ENCODE peak calls at places on chromosomes 13 and 19, in ten cellular contexts. N, D, Q, H, U, A, Z, V, Y and L are unnamed samples.

GRCh38 chr19:32876919-32877285 is 7.3 kb upstream of the SLC7A9 start:
- DNase-seq in D (no peak), V (no peak), N (no peak), Y (peak; percentile 82), Q (no peak), U (peak; percentile 35), Z (peak; percentile 39), H (no peak), A (no peak), L (no peak)

GRCh38 chr13:57611956-57612355 is 19.6 kb upstream of the PCDH17 start:
- DNase-seq in N (no peak), U (no peak), Q (no peak), V (no peak), A (no peak), H (no peak), Z (no peak), Y (no peak), D (no peak), L (no peak)

GRCh38 chr13:73366241-73366640 is 307.4 kb downstream of the KLF5 start:
- DNase-seq in V (no peak), Q (no peak), Z (no peak), A (no peak), U (no peak), Y (no peak), D (no peak), N (no peak), H (no peak), L (no peak)

GRCh38 chr13:51523082-51523518 is 61.2 kb upstream of the WDFY2 start:
- DNase-seq in V (no peak), H (no peak), U (peak; percentile 55), N (no peak), Q (no peak), D (no peak), Z (peak; percentile 78), A (peak; percentile 37), Y (no peak), L (no peak)

GRCh38 chr13:65090191-65090590 is 2139.9 kb downstream of the PCDH9 start:
- DNase-seq in Q (no peak), Z (no peak), U (no peak), D (no peak), H (no peak), Y (no peak), V (no peak), N (no peak), A (no peak), L (no peak)

GRCh38 chr19:55088021-55088451 is 12.4 kb downstream of the EPS8L1 start:
- DNase-seq in A (no peak), N (no peak), H (no peak), Q (no peak), V (no peak), D (no peak), Z (no peak), Y (no peak), U (no peak), L (no peak)

GRCh38 chr19:34231439-34231838 is 22.9 kb upstream of the GARRE1 start:
- DNase-seq in U (no peak), V (no peak), Y (no peak), Q (no peak), D (no peak), A (no peak), H (no peak), N (no peak), Z (no peak), L (no peak)

GRCh38 chr19:44401108-44401786 is at the start of gene ZNF285:
- DNase-seq in U (peak; percentile 88), Y (peak; percentile 80), H (peak; percentile 92), Z (peak; percentile 98), A (peak; percentile 86), D (peak; percentile 94), Q (peak; percentile 97), N (peak; percentile 52), V (no peak), L (peak; percentile 91)

GRCh38 chr19:32416749-32417469 is 11.3 kb downstream of the DPY19L3 start:
- DNase-seq in Y (no peak), A (no peak), V (no peak), Z (no peak), H (no peak), N (no peak), Q (no peak), D (no peak), U (no peak), L (no peak)

GRCh38 chr13:42041684-42042035 is 6.8 kb upstream of the DGKH start:
- DNase-seq in U (peak; percentile 52), D (peak; percentile 37), H (peak; percentile 78), Q (peak; percentile 71), Z (peak; percentile 74), N (peak; percentile 2), V (peak; percentile 36), A (peak; percentile 51), Y (no peak), L (no peak)

GRCh38 chr13:79808475-79808874 is 327.5 kb downstream of the NDFIP2 start:
- DNase-seq in Z (no peak), A (no peak), N (no peak), V (no peak), Y (no peak), U (no peak), H (peak; percentile 26), D (no peak), Q (no peak), L (no peak)

GRCh38 chr13:19150712-19151228 is 30.9 kb downstream of the TUBA3C start:
- DNase-seq in U (no peak), V (no peak), Y (no peak), D (no peak), H (no peak), Z (no peak), N (no peak), A (no peak), Q (no peak), L (no peak)

GRCh38 chr19:2394054-2394668 is 33.2 kb downstream of the TIMM13 start:
- DNase-seq in Q (no peak), D (no peak), A (no peak), N (no peak), V (peak; percentile 75), Y (no peak), Z (no peak), U (no peak), H (no peak), L (no peak)

GRCh38 chr19:50264483-50265186 is 61.2 kb downstream of the MYH14 start:
- DNase-seq in Q (peak; percentile 60), Z (no peak), Y (no peak), A (no peak), V (no peak), U (no peak), H (no peak), D (no peak), N (no peak), L (no peak)

GRCh38 chr13:109873351-109874123 is 87.2 kb upstream of the IRS2 start:
- DNase-seq in Z (no peak), N (no peak), U (no peak), A (no peak), Y (no peak), Q (no peak), V (no peak), D (no peak), H (no peak), L (no peak)

GRCh38 chr19:15759962-15760565 is 22.3 kb downstream of the OR10H3 start:
- DNase-seq in A (no peak), Y (no peak), D (no peak), U (no peak), N (no peak), H (no peak), Q (no peak), Z (no peak), V (no peak), L (no peak)
- TF ChIP-seq CTCF in A (no peak), Y (no peak), D (no peak), U (peak; percentile 65), N (no peak), H (no peak), Q (no peak), Z (no peak), V (peak; percentile 50), L (peak; percentile 69)

GRCh38 chr19:38723606-38724379 is 20.5 kb downstream of the CAPN12 start:
- DNase-seq in N (no peak), D (no peak), H (no peak), Y (no peak), Q (no peak), Z (no peak), U (no peak), V (no peak), A (peak; percentile 22), L (no peak)

GRCh38 chr19:38725469-38726283 is 18.6 kb downstream of the CAPN12 start:
- DNase-seq in A (peak; percentile 17), V (no peak), Z (no peak), N (no peak), U (no peak), Y (no peak), Q (no peak), D (no peak), H (no peak), L (no peak)

GRCh38 chr19:38726284-38726673 is 18.0 kb downstream of the CAPN12 start:
- DNase-seq in Q (no peak), D (no peak), H (no peak), Y (no peak), U (no peak), A (no peak), Z (no peak), N (no peak), V (no peak), L (no peak)

GRCh38 chr19:38722947-38723605 is 21.2 kb downstream of the CAPN12 start:
- DNase-seq in H (no peak), D (no peak), V (no peak), U (no peak), Z (no peak), A (no peak), Y (no peak), Q (no peak), N (no peak), L (no peak)

DNA sequence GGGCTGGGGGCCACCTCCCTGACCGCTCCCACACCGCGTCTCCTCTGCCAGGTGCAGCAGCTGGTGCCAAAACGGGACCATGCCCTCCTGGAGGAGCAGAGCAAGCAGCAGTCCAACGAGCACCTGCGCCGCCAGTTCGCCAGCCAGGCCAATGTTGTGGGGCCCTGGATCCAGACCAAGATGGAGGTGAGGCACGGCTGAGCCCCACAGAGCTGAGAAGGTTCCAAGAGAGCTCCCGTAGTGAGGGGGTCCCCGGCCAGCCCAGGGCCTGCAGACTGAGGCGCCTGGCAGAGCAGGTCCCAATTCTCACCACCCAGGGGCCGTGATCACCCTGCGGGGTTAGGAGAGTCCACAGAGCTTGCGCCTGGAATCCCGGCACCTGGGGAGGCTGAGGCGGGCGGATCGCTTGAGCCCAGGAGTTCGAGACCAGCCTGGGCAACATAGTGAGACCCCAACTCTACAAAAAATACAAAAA is 19.9 kb downstream of the CAPN12 start:
- DNase-seq in H (no peak), N (no peak), Z (no peak), U (no peak), A (peak; percentile 24), Y (no peak), Q (no peak), D (no peak), V (no peak), L (no peak)
- TF ChIP-seq CTCF in H (no peak), N (no peak), Z (no peak), U (no peak), A (no peak), Y (no peak), Q (no peak), D (no peak), V (no peak), L (no peak)

GRCh38 chr19:1154731-1155351 is 19.2 kb downstream of the SBNO2 start:
- DNase-seq in A (peak; percentile 91), V (no peak), N (peak; percentile 80), Z (peak; percentile 96), Q (no peak), H (peak; percentile 97), Y (peak; percentile 81), U (peak; percentile 69), D (no peak), L (no peak)
- TF ChIP-seq CTCF in A (peak; percentile 5), V (no peak), N (peak; percentile 19), Z (no peak), Q (no peak), H (no peak), Y (no peak), U (no peak), D (no peak), L (no peak)

GRCh38 chr19:56189785-56190184 is 7.8 kb downstream of the ZSCAN5B start:
- DNase-seq in H (no peak), D (no peak), V (no peak), Z (no peak), U (no peak), N (no peak), Y (no peak), Q (no peak), A (no peak), L (no peak)
- TF ChIP-seq CTCF in H (no peak), D (peak; percentile 18), V (no peak), Z (no peak), U (peak; percentile 35), N (no peak), Y (no peak), Q (peak; percentile 26), A (no peak), L (no peak)